ENCODE peak calls at places on chromosomes 5 and 9, in six cellular contexts. One of them, this sample, is unnamed.
A peak's percentile ranks its signal among the peaks of the same experiment; 100 is the strongest.

GRCh38 chr9:14358523-14358922 is 44.6 kb upstream of the NFIB start:
- DNase-seq in BJ: no peak
- DNase-seq in Kasumi-1: no peak
- DNase-seq in endothelial cell of umbilical vein: no peak
- DNase-seq in activated T-cell treated with anti-CD3 and anti-CD28 coated beads for 24 hours: no peak
- DNase-seq in HEK293T: no peak
- DNase-seq in this sample: no peak

GRCh38 chr5:321233-321725 is at the start of gene AHRR:
- DNase-seq in BJ: no peak
- DNase-seq in Kasumi-1: peak; percentile 25
- DNase-seq in endothelial cell of umbilical vein: peak; percentile 52
- DNase-seq in activated T-cell treated with anti-CD3 and anti-CD28 coated beads for 24 hours: peak; percentile 55
- DNase-seq in HEK293T: peak; percentile 86
- DNase-seq in this sample: peak; percentile 79

GRCh38 chr9:78601957-78602565 is 305.1 kb downstream of the PSAT1 start:
- DNase-seq in BJ: no peak
- DNase-seq in Kasumi-1: peak; percentile 60
- DNase-seq in endothelial cell of umbilical vein: peak; percentile 70
- DNase-seq in activated T-cell treated with anti-CD3 and anti-CD28 coated beads for 24 hours: peak; percentile 1
- DNase-seq in HEK293T: peak; percentile 51
- DNase-seq in this sample: no peak

GRCh38 chr5:152288499-152288898 is 116.6 kb downstream of the NMUR2 start:
- DNase-seq in BJ: no peak
- DNase-seq in Kasumi-1: no peak
- DNase-seq in endothelial cell of umbilical vein: no peak
- DNase-seq in activated T-cell treated with anti-CD3 and anti-CD28 coated beads for 24 hours: no peak
- DNase-seq in HEK293T: no peak
- DNase-seq in this sample: no peak

GRCh38 chr5:9888517-9888916 is 258.4 kb upstream of the TAS2R1 start:
- DNase-seq in BJ: peak; percentile 65
- DNase-seq in Kasumi-1: no peak
- DNase-seq in endothelial cell of umbilical vein: no peak
- DNase-seq in activated T-cell treated with anti-CD3 and anti-CD28 coated beads for 24 hours: no peak
- DNase-seq in HEK293T: no peak
- DNase-seq in this sample: no peak

GRCh38 chr9:116279230-116279629 is 125.6 kb downstream of the PAPPA start:
- DNase-seq in BJ: no peak
- DNase-seq in Kasumi-1: no peak
- DNase-seq in endothelial cell of umbilical vein: peak; percentile 19
- DNase-seq in activated T-cell treated with anti-CD3 and anti-CD28 coated beads for 24 hours: no peak
- DNase-seq in HEK293T: no peak
- DNase-seq in this sample: no peak

GRCh38 chr5:73911761-73912393 is 285.9 kb downstream of the ARHGEF28 start:
- DNase-seq in BJ: no peak
- DNase-seq in Kasumi-1: no peak
- DNase-seq in endothelial cell of umbilical vein: no peak
- DNase-seq in activated T-cell treated with anti-CD3 and anti-CD28 coated beads for 24 hours: no peak
- DNase-seq in HEK293T: no peak
- DNase-seq in this sample: no peak

GRCh38 chr9:93265972-93266371 is 82.0 kb downstream of the WNK2 start:
- DNase-seq in BJ: no peak
- DNase-seq in Kasumi-1: no peak
- DNase-seq in endothelial cell of umbilical vein: no peak
- DNase-seq in activated T-cell treated with anti-CD3 and anti-CD28 coated beads for 24 hours: no peak
- DNase-seq in HEK293T: no peak
- DNase-seq in this sample: no peak

GRCh38 chr5:100609594-100609993 is 74.4 kb downstream of the FAM174A start:
- DNase-seq in BJ: no peak
- DNase-seq in Kasumi-1: no peak
- DNase-seq in endothelial cell of umbilical vein: no peak
- DNase-seq in activated T-cell treated with anti-CD3 and anti-CD28 coated beads for 24 hours: no peak
- DNase-seq in HEK293T: no peak
- DNase-seq in this sample: no peak

GRCh38 chr9:134778841-134779411 is 101.7 kb upstream of the FCN2 start:
- DNase-seq in BJ: no peak
- DNase-seq in Kasumi-1: no peak
- DNase-seq in endothelial cell of umbilical vein: peak; percentile 49
- DNase-seq in activated T-cell treated with anti-CD3 and anti-CD28 coated beads for 24 hours: no peak
- DNase-seq in HEK293T: peak; percentile 73
- DNase-seq in this sample: no peak

GRCh38 chr5:438481-438981 is 4.4 kb upstream of the EXOC3 start:
- DNase-seq in BJ: no peak
- DNase-seq in Kasumi-1: no peak
- DNase-seq in endothelial cell of umbilical vein: no peak
- DNase-seq in activated T-cell treated with anti-CD3 and anti-CD28 coated beads for 24 hours: no peak
- DNase-seq in HEK293T: no peak
- DNase-seq in this sample: no peak

GRCh38 chr9:124776952-124777645 is at the start of gene OLFML2A:
- DNase-seq in BJ: no peak
- DNase-seq in Kasumi-1: no peak
- DNase-seq in endothelial cell of umbilical vein: no peak
- DNase-seq in activated T-cell treated with anti-CD3 and anti-CD28 coated beads for 24 hours: no peak
- DNase-seq in HEK293T: peak; percentile 44
- DNase-seq in this sample: no peak

GRCh38 chr5:111530298-111530740 is 18.0 kb upstream of the STARD4 start:
- DNase-seq in BJ: no peak
- DNase-seq in Kasumi-1: peak; percentile 83
- DNase-seq in endothelial cell of umbilical vein: peak; percentile 90
- DNase-seq in activated T-cell treated with anti-CD3 and anti-CD28 coated beads for 24 hours: peak; percentile 68
- DNase-seq in HEK293T: no peak
- DNase-seq in this sample: peak; percentile 67

GRCh38 chr5:40441733-40442132 is 238.0 kb upstream of the PTGER4 start:
- DNase-seq in BJ: no peak
- DNase-seq in Kasumi-1: no peak
- DNase-seq in endothelial cell of umbilical vein: no peak
- DNase-seq in activated T-cell treated with anti-CD3 and anti-CD28 coated beads for 24 hours: peak; percentile 48
- DNase-seq in HEK293T: no peak
- DNase-seq in this sample: no peak

This sample was measured in stimulated activated naive CD8-positive, alpha-beta T cell treated with anti-CD3 and anti-CD28 coated beads, Interleukin-15, amount 100 ng/mL, for 72 hours.